ENCODE peak calls at places on chromosomes 3 and 15, in five cellular contexts. S is HepG2, Z is SJSA1, Q is ovary, B is anterior cingulate cortex. H is an unnamed sample.

GRCh38 chr15:40565333-40566238 is 744 bp upstream of the CCDC32 start:
- DNase-seq in S (peak; percentile 31), Z (no peak), Q (no peak), B (no peak), H (no peak)

GRCh38 chr3:131349946-131350347 is 31.6 kb upstream of the NUDT16 start:
- DNase-seq in S (no peak), Z (no peak), Q (peak; percentile 57), B (no peak), H (no peak)

GRCh38 chr15:49621327-49622210 is 721 bp downstream of the DTWD1 start:
- DNase-seq in S (no peak), Z (no peak), Q (no peak), B (no peak), H (no peak)

GRCh38 chr3:153734777-153735551 is 386.2 kb upstream of the ARHGEF26 start:
- DNase-seq in S (peak; percentile 30), Z (no peak), Q (no peak), B (no peak), H (no peak)

GRCh38 chr3:140972833-140973232 is 31.2 kb downstream of the SLC25A36 start:
- DNase-seq in S (peak; percentile 41), Z (no peak), Q (no peak), B (no peak), H (no peak)

GRCh38 chr15:60396964-60397771 is 618 bp downstream of the ANXA2 start:
- DNase-seq in S (no peak), Z (peak; percentile 84), Q (peak; percentile 71), B (no peak), H (peak; percentile 70)

GRCh38 chr3:13552855-13553652 is 4.1 kb downstream of the FBLN2 start:
- DNase-seq in S (no peak), Z (no peak), Q (no peak), B (no peak), H (no peak)

GRCh38 chr3:11655188-11655928 is 11.6 kb upstream of the VGLL4 start:
- DNase-seq in S (no peak), Z (no peak), Q (no peak), B (no peak), H (no peak)

GRCh38 chr3:52831500-52832301 is 1.2 kb upstream of the ITIH4 start:
- DNase-seq in S (peak; percentile 64), Z (peak; percentile 74), Q (no peak), B (no peak), H (peak; percentile 74)

H was measured in pancreas.